ENCODE peak calls at places on chromosomes 1 and 21, in eight cellular contexts. I, V, J, L, H, S, R and F are unnamed samples.

GRCh38 chr21:38520511-38520910 is 22.2 kb upstream of the ERG start:
- DNase-seq in J (no peak), I (no peak), V (no peak), H (no peak), S (no peak), L (no peak), R (no peak), F (no peak)

GRCh38 chr1:195012995-195013394 is 1595.2 kb downstream of the KCNT2 start:
- DNase-seq in I (no peak), L (no peak), S (no peak), V (no peak), R (no peak), J (no peak), H (no peak), F (no peak)

GRCh38 chr21:41369915-41370839 is 8.3 kb downstream of the MX2 start:
- DNase-seq in R (no peak), V (no peak), L (no peak), J (no peak), I (no peak), H (peak), S (peak), F (no peak)

GRCh38 chr1:27566462-27567182 is 37.3 kb downstream of the AHDC1 start:
- DNase-seq in S (no peak), R (peak), L (peak), V (no peak), J (no peak), I (no peak), H (no peak), F (no peak)

GRCh38 chr1:150272379-150272840 is at the start of gene C1orf54:
- DNase-seq in V (no peak), R (peak), I (peak), J (no peak), S (peak), H (no peak), L (peak), F (no peak)

GRCh38 chr1:38603907-38604306 is 255.7 kb downstream of the RRAGC start:
- DNase-seq in V (no peak), L (no peak), R (no peak), I (no peak), S (no peak), J (no peak), H (no peak), F (no peak)

GRCh38 chr1:226135709-226136108 is 50.8 kb downstream of the ACBD3 start:
- DNase-seq in H (no peak), L (no peak), V (no peak), S (peak), I (no peak), R (no peak), J (no peak), F (no peak)

GRCh38 chr1:160410412-160411005 is 10.1 kb downstream of the VANGL2 start:
- DNase-seq in S (peak), L (peak), I (no peak), H (no peak), J (no peak), V (no peak), R (no peak), F (no peak)

GRCh38 chr1:47436304-47436978 is 1.4 kb upstream of the FOXD2 start:
- DNase-seq in L (peak), R (peak), J (peak), H (peak), I (peak), S (peak), V (no peak), F (peak)

GRCh38 chr1:69567847-69568434 is at the start of gene LRRC7:
- DNase-seq in H (no peak), S (peak), V (peak), R (peak), J (peak), L (peak), I (no peak), F (peak)

GRCh38 chr1:67830226-67830625 is 3.0 kb downstream of the GNG12 start:
- DNase-seq in V (no peak), H (no peak), R (peak), J (peak), I (no peak), L (no peak), S (no peak), F (peak)

GRCh38 chr21:14120091-14120734 is 90.5 kb downstream of the LIPI start:
- DNase-seq in L (peak), J (peak), S (peak), R (peak), H (peak), V (no peak), I (peak), F (peak)

GRCh38 chr1:47752048-47752451 is 245.1 kb downstream of the TRABD2B start:
- DNase-seq in V (no peak), J (peak), R (peak), H (no peak), S (no peak), I (no peak), L (no peak), F (peak)

GRCh38 chr1:221696045-221696444 is 45.8 kb downstream of the DUSP10 start:
- DNase-seq in I (no peak), J (peak), S (no peak), L (no peak), H (no peak), R (peak), V (no peak), F (peak)

GRCh38 chr1:169507413-169507812 is 21.7 kb upstream of the SLC19A2 start:
- DNase-seq in V (no peak), I (no peak), J (no peak), H (no peak), L (no peak), R (no peak), S (no peak), F (no peak)

GRCh38 chr1:63886348-63886747 is 112.5 kb downstream of the ROR1 start:
- DNase-seq in S (no peak), H (no peak), I (no peak), V (no peak), R (no peak), J (no peak), L (no peak), F (no peak)

GRCh38 chr1:154911691-154912550 is 24.6 kb downstream of the PMVK start:
- DNase-seq in L (no peak), V (no peak), S (no peak), J (no peak), R (no peak), I (no peak), H (no peak), F (no peak)

GRCh38 chr1:65265296-65266271 is 43.8 kb upstream of the DNAJC6 start:
- DNase-seq in V (peak), R (peak), H (peak), J (peak), S (peak), I (peak), L (no peak), F (peak)

GRCh38 chr1:19028110-19028509 is 71.6 kb upstream of the IFFO2 start:
- DNase-seq in V (no peak), J (no peak), R (no peak), L (no peak), H (no peak), S (peak), I (no peak), F (peak)

GRCh38 chr1:1965546-1965945 is 38.0 kb downstream of the CFAP74 start:
- DNase-seq in S (no peak), V (no peak), I (no peak), J (no peak), R (no peak), L (no peak), H (no peak), F (no peak)

GRCh38 chr1:44417351-44418021 is 12.4 kb downstream of the RNF220 start:
- DNase-seq in V (peak), I (no peak), R (peak), S (peak), L (peak), H (no peak), J (no peak), F (no peak)

GRCh38 chr1:43671626-43672330 is 21.8 kb downstream of the KDM4A start:
- DNase-seq in J (peak), H (no peak), L (no peak), I (peak), S (no peak), V (no peak), R (peak), F (peak)

GRCh38 chr1:54200519-54200997 is 591 bp downstream of the MRPL37 start:
- DNase-seq in I (no peak), H (no peak), L (no peak), S (no peak), R (peak), J (peak), V (no peak), F (peak)

GRCh38 chr1:52511439-52511838 is 41.5 kb downstream of the TUT4 start:
- DNase-seq in I (no peak), S (no peak), H (no peak), V (no peak), R (no peak), J (no peak), L (no peak), F (no peak)

GRCh38 chr1:21290546-21290944 is 282 bp upstream of the ECE1 start:
- DNase-seq in V (no peak), L (no peak), R (no peak), H (no peak), S (peak), J (no peak), I (peak), F (no peak)